ENCODE peak calls at places on chromosomes 7 and 10, in ten cellular contexts. One of them, this sample, is unnamed.

GRCh38 chr10:29634764-29635625 is at the start of gene SVIL:
- DNase-seq in esophagus squamous epithelium: no peak
- DNase-seq in endodermal cell: peak; percentile 74
- DNase-seq in dermis microvascular lymphatic vessel endothelial cell: peak; percentile 62
- DNase-seq in ELF-1: peak; percentile 83
- DNase-seq in neural crest cell: no peak
- DNase-seq in left cardiac atrium: peak; percentile 67
- DNase-seq in stomach: no peak
- DNase-seq in mesenteric fat pad: no peak
- DNase-seq in NCI-H345: no peak
- DNase-seq in this sample: no peak

GRCh38 chr10:43211030-43211429 is 55.8 kb downstream of the RASGEF1A start:
- DNase-seq in esophagus squamous epithelium: no peak
- DNase-seq in endodermal cell: peak; percentile 34
- DNase-seq in dermis microvascular lymphatic vessel endothelial cell: no peak
- DNase-seq in ELF-1: no peak
- DNase-seq in neural crest cell: no peak
- DNase-seq in left cardiac atrium: peak; percentile 8
- DNase-seq in stomach: no peak
- DNase-seq in mesenteric fat pad: peak; percentile 81
- DNase-seq in NCI-H345: no peak
- DNase-seq in this sample: no peak

GRCh38 chr10:70604106-70604505 is 1.6 kb upstream of the PRF1 start:
- DNase-seq in esophagus squamous epithelium: no peak
- DNase-seq in endodermal cell: no peak
- DNase-seq in dermis microvascular lymphatic vessel endothelial cell: no peak
- DNase-seq in ELF-1: no peak
- DNase-seq in neural crest cell: no peak
- DNase-seq in left cardiac atrium: no peak
- DNase-seq in stomach: no peak
- DNase-seq in mesenteric fat pad: no peak
- DNase-seq in NCI-H345: no peak
- DNase-seq in this sample: no peak

GRCh38 chr7:2637505-2638223 is 5.9 kb downstream of the TTYH3 start:
- DNase-seq in esophagus squamous epithelium: peak; percentile 38
- DNase-seq in endodermal cell: no peak
- DNase-seq in dermis microvascular lymphatic vessel endothelial cell: no peak
- DNase-seq in ELF-1: no peak
- DNase-seq in neural crest cell: no peak
- DNase-seq in left cardiac atrium: peak; percentile 69
- DNase-seq in stomach: no peak
- DNase-seq in mesenteric fat pad: no peak
- DNase-seq in NCI-H345: no peak
- DNase-seq in this sample: no peak

GRCh38 chr10:86941426-86941825 is 16.0 kb downstream of the MMRN2 start:
- DNase-seq in esophagus squamous epithelium: no peak
- DNase-seq in endodermal cell: no peak
- DNase-seq in dermis microvascular lymphatic vessel endothelial cell: no peak
- DNase-seq in ELF-1: no peak
- DNase-seq in neural crest cell: no peak
- DNase-seq in left cardiac atrium: no peak
- DNase-seq in stomach: no peak
- DNase-seq in mesenteric fat pad: no peak
- DNase-seq in NCI-H345: no peak
- DNase-seq in this sample: no peak

GRCh38 chr10:88850712-88851111 is 932 bp downstream of the ANKRD22 start:
- DNase-seq in esophagus squamous epithelium: no peak
- DNase-seq in endodermal cell: no peak
- DNase-seq in dermis microvascular lymphatic vessel endothelial cell: no peak
- DNase-seq in ELF-1: no peak
- DNase-seq in neural crest cell: no peak
- DNase-seq in left cardiac atrium: no peak
- DNase-seq in stomach: no peak
- DNase-seq in mesenteric fat pad: no peak
- DNase-seq in NCI-H345: no peak
- DNase-seq in this sample: no peak

GRCh38 chr7:129825005-129825553 is 127.7 kb downstream of the UBE2H start:
- DNase-seq in esophagus squamous epithelium: peak; percentile 20
- DNase-seq in endodermal cell: peak; percentile 98
- DNase-seq in dermis microvascular lymphatic vessel endothelial cell: peak; percentile 46
- DNase-seq in ELF-1: peak; percentile 98
- DNase-seq in neural crest cell: peak; percentile 31
- DNase-seq in left cardiac atrium: peak; percentile 62
- DNase-seq in stomach: no peak
- DNase-seq in mesenteric fat pad: peak; percentile 93
- DNase-seq in NCI-H345: peak; percentile 95
- DNase-seq in this sample: peak; percentile 97

GRCh38 chr10:119270893-119271361 is 63.6 kb downstream of the GRK5 start:
- DNase-seq in esophagus squamous epithelium: peak; percentile 28
- DNase-seq in endodermal cell: peak; percentile 48
- DNase-seq in dermis microvascular lymphatic vessel endothelial cell: peak; percentile 86
- DNase-seq in ELF-1: no peak
- DNase-seq in neural crest cell: no peak
- DNase-seq in left cardiac atrium: peak; percentile 94
- DNase-seq in stomach: peak; percentile 91
- DNase-seq in mesenteric fat pad: peak; percentile 94
- DNase-seq in NCI-H345: no peak
- DNase-seq in this sample: peak; percentile 29

GRCh38 chr7:73770002-73770859 is at the start of gene CLDN3:
- DNase-seq in esophagus squamous epithelium: no peak
- DNase-seq in endodermal cell: peak; percentile 96
- DNase-seq in dermis microvascular lymphatic vessel endothelial cell: peak; percentile 46
- DNase-seq in ELF-1: peak; percentile 82
- DNase-seq in neural crest cell: no peak
- DNase-seq in left cardiac atrium: no peak
- DNase-seq in stomach: peak; percentile 59
- DNase-seq in mesenteric fat pad: no peak
- DNase-seq in NCI-H345: peak; percentile 92
- DNase-seq in this sample: peak; percentile 91

GRCh38 chr10:36344240-36344639 is 702.1 kb upstream of the FZD8 start:
- DNase-seq in esophagus squamous epithelium: no peak
- DNase-seq in endodermal cell: no peak
- DNase-seq in dermis microvascular lymphatic vessel endothelial cell: no peak
- DNase-seq in ELF-1: no peak
- DNase-seq in neural crest cell: no peak
- DNase-seq in left cardiac atrium: no peak
- DNase-seq in stomach: no peak
- DNase-seq in mesenteric fat pad: no peak
- DNase-seq in NCI-H345: no peak
- DNase-seq in this sample: no peak

GRCh38 chr7:144011458-144012230 is 11.5 kb downstream of the OR6B1 start:
- DNase-seq in esophagus squamous epithelium: no peak
- DNase-seq in endodermal cell: no peak
- DNase-seq in dermis microvascular lymphatic vessel endothelial cell: peak; percentile 22
- DNase-seq in ELF-1: no peak
- DNase-seq in neural crest cell: no peak
- DNase-seq in left cardiac atrium: no peak
- DNase-seq in stomach: no peak
- DNase-seq in mesenteric fat pad: no peak
- DNase-seq in NCI-H345: no peak
- DNase-seq in this sample: no peak

GRCh38 chr7:139125637-139126036 is 16.1 kb upstream of the ZC3HAV1 start:
- DNase-seq in esophagus squamous epithelium: no peak
- DNase-seq in endodermal cell: no peak
- DNase-seq in dermis microvascular lymphatic vessel endothelial cell: peak; percentile 30
- DNase-seq in ELF-1: no peak
- DNase-seq in neural crest cell: no peak
- DNase-seq in left cardiac atrium: no peak
- DNase-seq in stomach: no peak
- DNase-seq in mesenteric fat pad: no peak
- DNase-seq in NCI-H345: no peak
- DNase-seq in this sample: peak; percentile 17

GRCh38 chr7:119197872-119198527 is 973.5 kb downstream of the ANKRD7 start:
- DNase-seq in esophagus squamous epithelium: no peak
- DNase-seq in endodermal cell: peak; percentile 75
- DNase-seq in dermis microvascular lymphatic vessel endothelial cell: peak; percentile 30
- DNase-seq in ELF-1: peak; percentile 79
- DNase-seq in neural crest cell: peak; percentile 23
- DNase-seq in left cardiac atrium: no peak
- DNase-seq in stomach: peak; percentile 42
- DNase-seq in mesenteric fat pad: no peak
- DNase-seq in NCI-H345: peak; percentile 49
- DNase-seq in this sample: peak; percentile 85

GRCh38 chr7:690478-691360 is 35.8 kb upstream of the DNAAF5 start:
- DNase-seq in esophagus squamous epithelium: no peak
- DNase-seq in endodermal cell: peak; percentile 14
- DNase-seq in dermis microvascular lymphatic vessel endothelial cell: no peak
- DNase-seq in ELF-1: no peak
- DNase-seq in neural crest cell: no peak
- DNase-seq in left cardiac atrium: no peak
- DNase-seq in stomach: no peak
- DNase-seq in mesenteric fat pad: peak; percentile 81
- DNase-seq in NCI-H345: no peak
- DNase-seq in this sample: no peak

GRCh38 chr7:159000070-159000469 is 143.7 kb downstream of the DYNC2I1 start:
- DNase-seq in esophagus squamous epithelium: no peak
- DNase-seq in endodermal cell: no peak
- DNase-seq in dermis microvascular lymphatic vessel endothelial cell: no peak
- DNase-seq in ELF-1: no peak
- DNase-seq in neural crest cell: no peak
- DNase-seq in left cardiac atrium: no peak
- DNase-seq in stomach: no peak
- DNase-seq in mesenteric fat pad: no peak
- DNase-seq in NCI-H345: no peak
- DNase-seq in this sample: no peak

GRCh38 chr10:77391605-77392235 is 245.9 kb downstream of the KCNMA1 start:
- DNase-seq in esophagus squamous epithelium: no peak
- DNase-seq in endodermal cell: peak; percentile 97
- DNase-seq in dermis microvascular lymphatic vessel endothelial cell: peak; percentile 75
- DNase-seq in ELF-1: peak; percentile 92
- DNase-seq in neural crest cell: peak; percentile 81
- DNase-seq in left cardiac atrium: peak; percentile 75
- DNase-seq in stomach: peak; percentile 78
- DNase-seq in mesenteric fat pad: no peak
- DNase-seq in NCI-H345: peak; percentile 81
- DNase-seq in this sample: peak; percentile 81

GRCh38 chr7:99772565-99772964 is 11.4 kb downstream of the CYP3A4 start:
- DNase-seq in esophagus squamous epithelium: no peak
- DNase-seq in endodermal cell: no peak
- DNase-seq in dermis microvascular lymphatic vessel endothelial cell: no peak
- DNase-seq in ELF-1: no peak
- DNase-seq in neural crest cell: no peak
- DNase-seq in left cardiac atrium: no peak
- DNase-seq in stomach: no peak
- DNase-seq in mesenteric fat pad: no peak
- DNase-seq in NCI-H345: no peak
- DNase-seq in this sample: peak; percentile 25

GRCh38 chr7:39088730-39089129 is 111.0 kb downstream of the POU6F2 start:
- DNase-seq in esophagus squamous epithelium: no peak
- DNase-seq in endodermal cell: no peak
- DNase-seq in dermis microvascular lymphatic vessel endothelial cell: no peak
- DNase-seq in ELF-1: no peak
- DNase-seq in neural crest cell: no peak
- DNase-seq in left cardiac atrium: no peak
- DNase-seq in stomach: no peak
- DNase-seq in mesenteric fat pad: no peak
- DNase-seq in NCI-H345: no peak
- DNase-seq in this sample: no peak

GRCh38 chr10:96683065-96683464 is 37.2 kb downstream of the PIK3AP1 start:
- DNase-seq in esophagus squamous epithelium: no peak
- DNase-seq in endodermal cell: no peak
- DNase-seq in dermis microvascular lymphatic vessel endothelial cell: no peak
- DNase-seq in ELF-1: no peak
- DNase-seq in neural crest cell: no peak
- DNase-seq in left cardiac atrium: no peak
- DNase-seq in stomach: no peak
- DNase-seq in mesenteric fat pad: no peak
- DNase-seq in NCI-H345: no peak
- DNase-seq in this sample: no peak

GRCh38 chr7:23474098-23474828 is 4.0 kb upstream of the IGF2BP3 start:
- DNase-seq in esophagus squamous epithelium: no peak
- DNase-seq in endodermal cell: peak; percentile 99
- DNase-seq in dermis microvascular lymphatic vessel endothelial cell: peak; percentile 96
- DNase-seq in ELF-1: peak; percentile 99
- DNase-seq in neural crest cell: peak; percentile 87
- DNase-seq in left cardiac atrium: peak; percentile 73
- DNase-seq in stomach: peak; percentile 60
- DNase-seq in mesenteric fat pad: peak; percentile 94
- DNase-seq in NCI-H345: peak; percentile 99
- DNase-seq in this sample: peak; percentile 99

GRCh38 chr10:84783386-84783785 is 455.0 kb downstream of the CCSER2 start:
- DNase-seq in esophagus squamous epithelium: no peak
- DNase-seq in endodermal cell: peak; percentile 77
- DNase-seq in dermis microvascular lymphatic vessel endothelial cell: peak; percentile 23
- DNase-seq in ELF-1: peak; percentile 52
- DNase-seq in neural crest cell: peak; percentile 36
- DNase-seq in left cardiac atrium: no peak
- DNase-seq in stomach: no peak
- DNase-seq in mesenteric fat pad: no peak
- DNase-seq in NCI-H345: peak; percentile 39
- DNase-seq in this sample: no peak

GRCh38 chr10:55287346-55287745 is 486.3 kb upstream of the PCDH15 start:
- DNase-seq in esophagus squamous epithelium: no peak
- DNase-seq in endodermal cell: no peak
- DNase-seq in dermis microvascular lymphatic vessel endothelial cell: no peak
- DNase-seq in ELF-1: no peak
- DNase-seq in neural crest cell: no peak
- DNase-seq in left cardiac atrium: no peak
- DNase-seq in stomach: no peak
- DNase-seq in mesenteric fat pad: no peak
- DNase-seq in NCI-H345: no peak
- DNase-seq in this sample: no peak

GRCh38 chr10:4498763-4499251 is 327.2 kb upstream of the AKR1E2 start:
- DNase-seq in esophagus squamous epithelium: no peak
- DNase-seq in endodermal cell: no peak
- DNase-seq in dermis microvascular lymphatic vessel endothelial cell: peak; percentile 72
- DNase-seq in ELF-1: no peak
- DNase-seq in neural crest cell: no peak
- DNase-seq in left cardiac atrium: no peak
- DNase-seq in stomach: no peak
- DNase-seq in mesenteric fat pad: no peak
- DNase-seq in NCI-H345: peak; percentile 61
- DNase-seq in this sample: no peak

GRCh38 chr10:1643911-1644810 is 93.2 kb downstream of the ADARB2 start:
- DNase-seq in esophagus squamous epithelium: no peak
- DNase-seq in endodermal cell: no peak
- DNase-seq in dermis microvascular lymphatic vessel endothelial cell: no peak
- DNase-seq in ELF-1: no peak
- DNase-seq in neural crest cell: no peak
- DNase-seq in left cardiac atrium: no peak
- DNase-seq in stomach: no peak
- DNase-seq in mesenteric fat pad: no peak
- DNase-seq in NCI-H345: peak; percentile 15
- DNase-seq in this sample: peak; percentile 44

GRCh38 chr10:69153227-69153626 is 26.8 kb upstream of the SUPV3L1 start:
- DNase-seq in esophagus squamous epithelium: no peak
- DNase-seq in endodermal cell: no peak
- DNase-seq in dermis microvascular lymphatic vessel endothelial cell: no peak
- DNase-seq in ELF-1: no peak
- DNase-seq in neural crest cell: no peak
- DNase-seq in left cardiac atrium: no peak
- DNase-seq in stomach: no peak
- DNase-seq in mesenteric fat pad: no peak
- DNase-seq in NCI-H345: no peak
- DNase-seq in this sample: no peak

GRCh38 chr7:41287559-41288335 is 415.1 kb downstream of the INHBA start:
- DNase-seq in esophagus squamous epithelium: no peak
- DNase-seq in endodermal cell: peak; percentile 66
- DNase-seq in dermis microvascular lymphatic vessel endothelial cell: no peak
- DNase-seq in ELF-1: peak; percentile 51
- DNase-seq in neural crest cell: no peak
- DNase-seq in left cardiac atrium: no peak
- DNase-seq in stomach: no peak
- DNase-seq in mesenteric fat pad: no peak
- DNase-seq in NCI-H345: no peak
- DNase-seq in this sample: no peak

GRCh38 chr10:124459395-124459794 is 2.2 kb upstream of the LHPP start:
- DNase-seq in esophagus squamous epithelium: no peak
- DNase-seq in endodermal cell: peak; percentile 56
- DNase-seq in dermis microvascular lymphatic vessel endothelial cell: no peak
- DNase-seq in ELF-1: peak; percentile 74
- DNase-seq in neural crest cell: no peak
- DNase-seq in left cardiac atrium: no peak
- DNase-seq in stomach: no peak
- DNase-seq in mesenteric fat pad: no peak
- DNase-seq in NCI-H345: no peak
- DNase-seq in this sample: no peak

GRCh38 chr10:132532784-132533560 is 4.6 kb upstream of the INPP5A start:
- DNase-seq in esophagus squamous epithelium: no peak
- DNase-seq in endodermal cell: peak; percentile 27
- DNase-seq in dermis microvascular lymphatic vessel endothelial cell: no peak
- DNase-seq in ELF-1: peak; percentile 26
- DNase-seq in neural crest cell: no peak
- DNase-seq in left cardiac atrium: no peak
- DNase-seq in stomach: no peak
- DNase-seq in mesenteric fat pad: no peak
- DNase-seq in NCI-H345: no peak
- DNase-seq in this sample: no peak